ENCODE peak calls at places on chromosomes 7 and 10, in eight cellular contexts. X, G, S, L, F, O, Y and V are unnamed samples.

GRCh38 chr10:48700493-48700892 is 15.8 kb downstream of the WDFY4 start:
- DNase-seq in X (no peak), G (no peak), S (no peak), L (no peak), F (no peak), O (no peak), Y (no peak), V (no peak)

GRCh38 chr10:689433-690226 is at the start of gene DIP2C:
- DNase-seq in X (peak; percentile 44), G (peak; percentile 99), S (peak; percentile 92), L (no peak), F (no peak), O (peak; percentile 47), Y (peak; percentile 16), V (peak; percentile 76)

GRCh38 chr7:95411036-95411435 is 14.9 kb upstream of the PON3 start:
- DNase-seq in X (peak; percentile 23), G (no peak), S (no peak), L (no peak), F (no peak), O (no peak), Y (no peak), V (no peak)

GRCh38 chr10:132107947-132108877 is 42.5 kb downstream of the JAKMIP3 start:
- DNase-seq in X (no peak), G (no peak), S (peak; percentile 29), L (no peak), F (no peak), O (no peak), Y (no peak), V (no peak)

GRCh38 chr10:107894521-107894920 is 730.0 kb upstream of the SORCS1 start:
- DNase-seq in X (no peak), G (no peak), S (no peak), L (no peak), F (no peak), O (no peak), Y (no peak), V (no peak)

GRCh38 chr7:24441331-24442059 is 131.8 kb upstream of the PALS2 start:
- DNase-seq in X (no peak), G (no peak), S (no peak), L (peak; percentile 71), F (no peak), O (no peak), Y (no peak), V (peak; percentile 9)

GRCh38 chr7:7148799-7149481 is 33.4 kb upstream of the C1GALT1 start:
- DNase-seq in X (no peak), G (no peak), S (no peak), L (no peak), F (no peak), O (peak; percentile 78), Y (no peak), V (no peak)

GRCh38 chr7:137130751-137131158 is 212.8 kb downstream of the PTN start:
- DNase-seq in X (peak; percentile 90), G (no peak), S (no peak), L (no peak), F (no peak), O (peak; percentile 94), Y (no peak), V (peak; percentile 47)

GRCh38 chr10:23338886-23339285 is 5.7 kb downstream of the C10orf67 start:
- DNase-seq in X (peak; percentile 68), G (no peak), S (no peak), L (no peak), F (no peak), O (no peak), Y (no peak), V (no peak)

GRCh38 chr10:105950410-105950809 is 1214.1 kb downstream of the SORCS1 start:
- DNase-seq in X (peak; percentile 65), G (peak; percentile 32), S (no peak), L (peak; percentile 56), F (no peak), O (peak; percentile 25), Y (no peak), V (peak; percentile 14)

GRCh38 chr10:7773845-7774801 is 13.7 kb downstream of the KIN start:
- DNase-seq in X (peak; percentile 52), G (no peak), S (no peak), L (no peak), F (no peak), O (no peak), Y (no peak), V (no peak)

GRCh38 chr7:118151671-118152070 is 32.3 kb upstream of the LSM8 start:
- DNase-seq in X (no peak), G (no peak), S (no peak), L (no peak), F (no peak), O (no peak), Y (no peak), V (no peak)

GRCh38 chr10:128070161-128070560 is 56.1 kb downstream of the MKI67 start:
- DNase-seq in X (no peak), G (no peak), S (peak; percentile 61), L (no peak), F (no peak), O (no peak), Y (no peak), V (no peak)

GRCh38 chr10:60964257-60965235 is 20.6 kb upstream of the RHOBTB1 start:
- DNase-seq in X (peak; percentile 98), G (peak; percentile 41), S (peak; percentile 71), L (peak; percentile 66), F (peak; percentile 37), O (peak; percentile 82), Y (peak; percentile 73), V (peak; percentile 86)

GRCh38 chr7:44965937-44966730 is 12.7 kb downstream of the MYO1G start:
- DNase-seq in X (no peak), G (peak; percentile 24), S (peak; percentile 60), L (no peak), F (no peak), O (no peak), Y (no peak), V (no peak)

GRCh38 chr10:100239851-100240250 is 10.5 kb upstream of the CHUK start:
- DNase-seq in X (no peak), G (no peak), S (no peak), L (no peak), F (no peak), O (no peak), Y (no peak), V (no peak)

GRCh38 chr7:145986248-145986874 is 130.2 kb upstream of the CNTNAP2 start:
- DNase-seq in X (peak; percentile 29), G (no peak), S (no peak), L (peak; percentile 70), F (no peak), O (no peak), Y (no peak), V (no peak)

GRCh38 chr7:24896031-24896433 is 83.9 kb downstream of the OSBPL3 start:
- DNase-seq in X (no peak), G (no peak), S (no peak), L (peak; percentile 77), F (no peak), O (no peak), Y (no peak), V (no peak)

GRCh38 chr10:22629126-22629525 is 85.3 kb downstream of the PIP4K2A start:
- DNase-seq in X (peak; percentile 40), G (no peak), S (no peak), L (peak; percentile 12), F (no peak), O (no peak), Y (no peak), V (peak; percentile 30)

DNA sequence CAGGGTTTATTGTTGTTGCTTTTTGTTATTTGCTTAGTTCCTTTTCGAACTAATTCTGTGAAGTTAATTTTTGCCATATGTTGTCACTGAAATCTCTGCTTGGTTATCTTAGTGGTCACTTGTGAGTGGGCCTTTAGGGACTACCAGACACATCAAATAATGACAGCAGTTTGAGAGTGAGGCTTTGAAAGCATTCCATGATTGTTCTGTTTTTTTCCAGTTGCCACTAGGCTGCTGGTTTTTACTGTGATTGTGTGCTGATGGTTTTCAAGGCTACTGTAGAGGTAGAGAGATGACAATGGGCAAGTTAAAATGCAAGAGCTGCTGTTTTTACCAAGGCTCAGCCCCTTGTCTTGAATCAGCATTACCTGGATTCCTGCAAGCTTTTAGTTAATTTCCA is 20.0 kb downstream of the SEPTIN7 start:
- DNase-seq in X (no peak), G (peak; percentile 59), S (no peak), L (no peak), F (no peak), O (no peak), Y (no peak), V (no peak)
- H3K36me3 ChIP-seq in X (peaks cover 6% of the 10 kb centered on the region), G (peaks cover 29% of the 10 kb centered on the region), S (no peaks in the 10 kb centered on the region), L (no peaks in the 10 kb centered on the region), F (peaks cover 11% of the 10 kb centered on the region), O (no peaks in the 10 kb centered on the region), Y (no peaks in the 10 kb centered on the region), V (peaks cover 2% of the 10 kb centered on the region)

GRCh38 chr7:32059289-32060045 is 10.7 kb downstream of the PDE1C start:
- DNase-seq in X (peak; percentile 43), G (no peak), S (no peak), L (no peak), F (peak; percentile 96), O (peak; percentile 19), Y (no peak), V (peak; percentile 84)
- H3K27ac ChIP-seq in X (peak overlapping the region; percentile 14), G (peak overlapping the region; percentile 74), S (no peak overlapping the region), L (no peak overlapping the region), F (no peak overlapping the region), O (peak overlapping the region; percentile 0), Y (no peak overlapping the region), V (peak overlapping the region; percentile 1)

GRCh38 chr10:26806557-26806956 is 54.2 kb downstream of the ABI1 start:
- DNase-seq in X (no peak), G (no peak), S (no peak), L (no peak), F (no peak), O (no peak), Y (no peak), V (no peak)

GRCh38 chr10:26810435-26811026 is 50.2 kb downstream of the ABI1 start:
- DNase-seq in X (peak; percentile 6), G (no peak), S (no peak), L (no peak), F (no peak), O (no peak), Y (no peak), V (no peak)

GRCh38 chr10:26805567-26806245 is 55.1 kb downstream of the ABI1 start:
- DNase-seq in X (no peak), G (no peak), S (no peak), L (no peak), F (no peak), O (peak; percentile 37), Y (no peak), V (peak; percentile 66)

GRCh38 chr10:26807532-26807931 is 53.2 kb downstream of the ABI1 start:
- DNase-seq in X (no peak), G (no peak), S (no peak), L (no peak), F (no peak), O (no peak), Y (no peak), V (no peak)

GRCh38 chr10:26809973-26810372 is 50.8 kb downstream of the ABI1 start:
- DNase-seq in X (no peak), G (no peak), S (no peak), L (no peak), F (no peak), O (no peak), Y (no peak), V (no peak)
- H3K9ac ChIP-seq in X (no peak overlapping the region), G (no peak overlapping the region), S (no peak overlapping the region), L (no peak overlapping the region), F (no peak overlapping the region), O (no peak overlapping the region), Y (no peak overlapping the region), V (no peak overlapping the region)

DNA sequence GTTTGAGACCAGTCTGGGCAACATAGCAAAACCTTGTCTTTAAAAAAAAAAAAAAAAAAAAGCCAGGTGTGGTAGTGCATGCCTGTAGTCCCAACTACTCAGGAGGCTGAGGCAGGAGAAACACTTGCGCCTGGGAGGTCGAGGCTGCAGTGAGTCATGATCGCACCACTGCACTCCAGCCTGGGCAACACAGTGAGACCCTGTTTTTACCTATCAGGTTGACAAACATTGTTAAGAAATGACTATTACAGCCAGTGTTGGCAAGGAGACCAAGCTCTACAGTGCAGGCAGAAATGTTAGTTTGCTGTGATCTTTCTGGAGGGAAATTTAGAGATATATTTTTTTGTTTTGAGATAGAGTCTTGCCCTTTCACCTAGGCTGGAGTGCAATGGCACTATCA is 37.3 kb downstream of the CUL1 start:
- DNase-seq in X (no peak), G (no peak), S (no peak), L (no peak), F (no peak), O (no peak), Y (no peak), V (no peak)
- H3K36me3 ChIP-seq in X (peaks cover 43% of the 10 kb centered on the region), G (peaks cover 60% of the 10 kb centered on the region), S (peaks cover 17% of the 10 kb centered on the region), L (peaks cover 41% of the 10 kb centered on the region), F (peaks cover 82% of the 10 kb centered on the region), O (peaks cover 18% of the 10 kb centered on the region), Y (peaks cover 31% of the 10 kb centered on the region), V (peaks cover 5% of the 10 kb centered on the region)